ENCODE peak calls at places on chromosome 4, in seven cellular contexts. One of them, this sample, is unnamed.

GRCh38 chr4:146442801-146443200 is 78.9 kb downstream of the SLC10A7 start:
- DNase-seq in EL: peak
- DNase-seq in NCI-H1105: no peak
- DNase-seq in ELR: peak
- DNase-seq in non-pigmented ciliary epithelial cell: peak
- DNase-seq in stimulated activated naive B cell treated with anti-CD40 and anti-IgM and Interleukin-4, amounts not matched to agents 10 μg/mL and 1 μg/mL and 100 μg/mL, for 72 hours: no peak
- DNase-seq in iris pigment epithelial cell: peak
- DNase-seq in this sample: no peak

GRCh38 chr4:94561249-94562024 is 109.7 kb downstream of the PDLIM5 start:
- DNase-seq in EL: peak
- DNase-seq in NCI-H1105: no peak
- DNase-seq in ELR: peak
- DNase-seq in non-pigmented ciliary epithelial cell: peak
- DNase-seq in stimulated activated naive B cell treated with anti-CD40 and anti-IgM and Interleukin-4, amounts not matched to agents 10 μg/mL and 1 μg/mL and 100 μg/mL, for 72 hours: no peak
- DNase-seq in iris pigment epithelial cell: peak
- DNase-seq in this sample: no peak

GRCh38 chr4:17490575-17491059 is 21.3 kb downstream of the QDPR start:
- DNase-seq in EL: no peak
- DNase-seq in NCI-H1105: no peak
- DNase-seq in ELR: no peak
- DNase-seq in non-pigmented ciliary epithelial cell: no peak
- DNase-seq in stimulated activated naive B cell treated with anti-CD40 and anti-IgM and Interleukin-4, amounts not matched to agents 10 μg/mL and 1 μg/mL and 100 μg/mL, for 72 hours: no peak
- DNase-seq in iris pigment epithelial cell: no peak
- DNase-seq in this sample: no peak

GRCh38 chr4:173211838-173212237 is 43.2 kb downstream of the GALNT7 start:
- DNase-seq in EL: peak
- DNase-seq in NCI-H1105: no peak
- DNase-seq in ELR: peak
- DNase-seq in non-pigmented ciliary epithelial cell: peak
- DNase-seq in stimulated activated naive B cell treated with anti-CD40 and anti-IgM and Interleukin-4, amounts not matched to agents 10 μg/mL and 1 μg/mL and 100 μg/mL, for 72 hours: no peak
- DNase-seq in iris pigment epithelial cell: peak
- DNase-seq in this sample: no peak

GRCh38 chr4:45316257-45316656 is 589.9 kb upstream of the GNPDA2 start:
- DNase-seq in EL: no peak
- DNase-seq in NCI-H1105: no peak
- DNase-seq in ELR: no peak
- DNase-seq in non-pigmented ciliary epithelial cell: no peak
- DNase-seq in stimulated activated naive B cell treated with anti-CD40 and anti-IgM and Interleukin-4, amounts not matched to agents 10 μg/mL and 1 μg/mL and 100 μg/mL, for 72 hours: no peak
- DNase-seq in iris pigment epithelial cell: no peak
- DNase-seq in this sample: no peak

GRCh38 chr4:166091914-166092510 is 219.0 kb downstream of the TLL1 start:
- DNase-seq in EL: peak
- DNase-seq in NCI-H1105: peak
- DNase-seq in ELR: peak
- DNase-seq in non-pigmented ciliary epithelial cell: no peak
- DNase-seq in stimulated activated naive B cell treated with anti-CD40 and anti-IgM and Interleukin-4, amounts not matched to agents 10 μg/mL and 1 μg/mL and 100 μg/mL, for 72 hours: no peak
- DNase-seq in iris pigment epithelial cell: peak
- DNase-seq in this sample: peak

GRCh38 chr4:79653871-79654270 is 245.8 kb upstream of the GK2 start:
- DNase-seq in EL: no peak
- DNase-seq in NCI-H1105: no peak
- DNase-seq in ELR: no peak
- DNase-seq in non-pigmented ciliary epithelial cell: no peak
- DNase-seq in stimulated activated naive B cell treated with anti-CD40 and anti-IgM and Interleukin-4, amounts not matched to agents 10 μg/mL and 1 μg/mL and 100 μg/mL, for 72 hours: no peak
- DNase-seq in iris pigment epithelial cell: peak
- DNase-seq in this sample: no peak

GRCh38 chr4:62301500-62301899 is 1101.4 kb downstream of the ADGRL3 start:
- DNase-seq in EL: no peak
- DNase-seq in NCI-H1105: no peak
- DNase-seq in ELR: no peak
- DNase-seq in non-pigmented ciliary epithelial cell: no peak
- DNase-seq in stimulated activated naive B cell treated with anti-CD40 and anti-IgM and Interleukin-4, amounts not matched to agents 10 μg/mL and 1 μg/mL and 100 μg/mL, for 72 hours: no peak
- DNase-seq in iris pigment epithelial cell: no peak
- DNase-seq in this sample: no peak

GRCh38 chr4:4521069-4521468 is 20.8 kb downstream of the STX18 start:
- DNase-seq in EL: no peak
- DNase-seq in NCI-H1105: no peak
- DNase-seq in ELR: no peak
- DNase-seq in non-pigmented ciliary epithelial cell: no peak
- DNase-seq in stimulated activated naive B cell treated with anti-CD40 and anti-IgM and Interleukin-4, amounts not matched to agents 10 μg/mL and 1 μg/mL and 100 μg/mL, for 72 hours: no peak
- DNase-seq in iris pigment epithelial cell: peak
- DNase-seq in this sample: no peak

This sample was measured in GM06990.